ENCODE peak calls at places on chromosomes 6 and 20, in seven cellular contexts. N is A549, W is K562, G is upper lobe of left lung, C is esophagus muscularis mucosa, K is sigmoid colon, Z is ovary. U is an unnamed sample. For H3K4me1, the result is how much of the 10 kb centered on the place peaks cover.

GRCh38 chr6:120844084-120844483 is 490.2 kb downstream of the TBC1D32 start:
- DNase-seq in N (no peak), W (no peak), G (no peak), C (no peak), K (no peak), Z (no peak), U (no peak)

GRCh38 chr6:28586273-28586672 is 60.6 kb downstream of the GPX5 start:
- DNase-seq in N (no peak), W (no peak), G (no peak), C (no peak), K (no peak), Z (no peak), U (no peak)

GRCh38 chr6:90397929-90398674 is 101.5 kb upstream of the BACH2 start:
- DNase-seq in N (peak), W (no peak), G (no peak), C (no peak), K (no peak), Z (no peak), U (no peak)

GRCh38 chr20:36462440-36463211 is 78.7 kb upstream of the MYL9 start:
- DNase-seq in N (no peak), W (peak), G (peak), C (no peak), K (peak), Z (peak), U (peak)

GRCh38 chr20:57672164-57672563 is 37.7 kb downstream of the PMEPA1 start:
- DNase-seq in N (no peak), W (no peak), G (peak), C (no peak), K (peak), Z (peak), U (no peak)

GRCh38 chr20:48879609-48880008 is 41.9 kb upstream of the ARFGEF2 start:
- DNase-seq in N (no peak), W (no peak), G (no peak), C (no peak), K (no peak), Z (no peak), U (no peak)

GRCh38 chr20:46757754-46758678 is 48.6 kb downstream of the SLC2A10 start:
- DNase-seq in N (peak), W (peak), G (no peak), C (no peak), K (no peak), Z (peak), U (peak)

GRCh38 chr6:43604174-43604573 is 24.9 kb downstream of the GTPBP2 start:
- DNase-seq in N (no peak), W (no peak), G (no peak), C (no peak), K (no peak), Z (no peak), U (no peak)

GRCh38 chr20:63979549-63980316 is at the start of gene SAMD10:
- DNase-seq in N (no peak), W (peak), G (peak), C (no peak), K (no peak), Z (no peak), U (peak)

GRCh38 chr6:52416629-52417151 is 3.5 kb upstream of the EFHC1 start:
- DNase-seq in N (peak), W (peak), G (no peak), C (no peak), K (no peak), Z (no peak), U (no peak)

GRCh38 chr6:143370972-143371371 is 79.5 kb downstream of the ADAT2 start:
- DNase-seq in N (no peak), W (no peak), G (no peak), C (no peak), K (no peak), Z (no peak), U (no peak)

GRCh38 chr6:143155681-143156080 is 95.0 kb downstream of the AIG1 start:
- DNase-seq in N (no peak), W (no peak), G (no peak), C (no peak), K (no peak), Z (no peak), U (no peak)

GRCh38 chr6:129500958-129501381 is 209.0 kb downstream of the ARHGAP18 start:
- DNase-seq in N (peak), W (peak), G (no peak), C (no peak), K (no peak), Z (no peak), U (no peak)

GRCh38 chr6:45021652-45022051 is 306.5 kb upstream of the RUNX2 start:
- DNase-seq in N (no peak), W (no peak), G (no peak), C (no peak), K (no peak), Z (no peak), U (no peak)

GRCh38 chr6:46325561-46326525 is 155.1 kb upstream of the ENPP5 start:
- DNase-seq in N (no peak), W (no peak), G (peak), C (no peak), K (no peak), Z (peak), U (no peak)

GRCh38 chr6:40604082-40604481 is 16.9 kb upstream of the LRFN2 start:
- DNase-seq in N (no peak), W (no peak), G (no peak), C (no peak), K (no peak), Z (no peak), U (no peak)

GRCh38 chr6:152981989-152982767 is 663 bp downstream of the FBXO5 start:
- DNase-seq in N (no peak), W (peak), G (peak), C (no peak), K (peak), Z (peak), U (peak)

GRCh38 chr6:119887671-119888070 is 538.1 kb upstream of the MAN1A1 start:
- DNase-seq in N (no peak), W (no peak), G (no peak), C (no peak), K (no peak), Z (no peak), U (no peak)

GRCh38 chr20:13041574-13042457 is 33.0 kb downstream of the SPTLC3 start:
- DNase-seq in N (no peak), W (no peak), G (no peak), C (no peak), K (no peak), Z (no peak), U (no peak)

GRCh38 chr20:11544029-11544678 is 373.5 kb upstream of the BTBD3 start:
- DNase-seq in N (peak), W (peak), G (no peak), C (no peak), K (no peak), Z (peak), U (peak)

GRCh38 chr20:21509079-21509596 is 4.7 kb downstream of the NKX2-2 start:
- DNase-seq in N (no peak), W (no peak), G (no peak), C (no peak), K (no peak), Z (no peak), U (no peak)

GRCh38 chr6:126176266-126176665 is 163.6 kb upstream of the CENPW start:
- DNase-seq in N (peak), W (peak), G (no peak), C (no peak), K (no peak), Z (no peak), U (no peak)

GRCh38 chr6:91081452-91082067 is 494.7 kb upstream of the MAP3K7 start:
- DNase-seq in N (peak), W (peak), G (no peak), C (no peak), K (no peak), Z (no peak), U (no peak)

GRCh38 chr20:50187403-50188051 is 3.1 kb upstream of the CEBPB start:
- DNase-seq in N (peak), W (peak), G (no peak), C (no peak), K (peak), Z (peak), U (peak)

GRCh38 chr6:52415917-52416628 is 4.1 kb upstream of the EFHC1 start:
- DNase-seq in N (no peak), W (peak), G (no peak), C (no peak), K (no peak), Z (no peak), U (no peak)

GRCh38 chr6:79913369-79913768 is 34.0 kb downstream of the ELOVL4 start:
- DNase-seq in N (no peak), W (no peak), G (no peak), C (no peak), K (no peak), Z (no peak), U (peak)

DNA sequence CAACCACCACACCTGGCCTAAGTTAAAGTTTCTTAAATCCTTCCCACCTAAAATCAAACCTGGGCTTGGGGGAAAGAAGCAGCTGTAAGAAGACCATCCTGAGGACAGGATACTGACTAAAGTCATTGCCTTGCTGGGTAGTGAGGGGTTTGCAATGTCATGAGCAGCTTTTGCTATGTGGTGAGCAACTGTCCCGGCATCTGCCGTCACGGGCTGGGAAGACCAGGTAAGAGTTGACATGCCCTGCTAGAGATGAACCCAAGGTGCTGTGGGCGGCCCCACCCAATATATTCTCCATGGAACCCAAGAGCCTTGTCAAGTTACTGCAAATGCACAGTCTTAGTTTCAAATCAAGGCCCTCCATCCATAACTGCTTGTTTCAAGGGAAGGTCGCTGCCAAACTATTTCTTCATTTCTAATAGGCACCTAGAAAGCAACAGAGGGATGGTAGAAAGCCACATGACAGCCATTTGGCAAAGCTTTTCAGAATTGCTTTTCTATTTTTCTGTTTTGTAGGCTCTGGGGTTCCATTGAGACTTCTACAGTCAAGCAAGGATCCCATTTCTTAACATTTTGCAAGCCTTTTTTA is 357.8 kb upstream of the JARID2 start:
- DNase-seq in N (no peak), W (no peak), G (no peak), C (no peak), K (no peak), Z (no peak), U (no peak)
- H3K27ac ChIP-seq in N (no peak), W (no peak), G (no peak), C (no peak), K (no peak), Z (no peak), U (no peak)

DNA sequence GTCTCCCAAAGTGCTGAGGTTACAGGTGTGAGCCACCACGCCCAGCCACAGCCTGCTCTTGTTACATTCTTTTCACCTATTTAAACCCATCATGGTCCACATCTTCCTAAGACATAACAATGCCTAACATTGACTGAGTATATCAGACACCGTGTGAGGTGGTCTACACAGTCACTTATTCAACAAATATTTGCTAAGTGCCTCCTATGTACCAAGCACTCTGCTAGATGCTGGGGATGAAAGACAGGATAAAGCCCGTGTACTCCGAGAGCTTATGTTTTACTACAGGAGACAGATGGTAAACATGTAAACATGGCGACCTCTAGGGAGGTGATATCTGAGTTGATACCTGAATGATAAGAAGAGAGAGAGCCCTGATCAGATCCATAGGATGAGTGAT is 12.7 kb downstream of the BCL2L1 start:
- DNase-seq in N (no peak), W (no peak), G (no peak), C (no peak), K (peak), Z (no peak), U (no peak)
- H3K4me1 ChIP-seq in N (half or more), W (half or more), G (half or more), C (half or more), K (half or more), Z (under half), U (half or more)

GRCh38 chr6:14110001-14110818 is 7.4 kb upstream of the CD83 start:
- DNase-seq in N (no peak), W (peak), G (no peak), C (no peak), K (no peak), Z (no peak), U (no peak)
- TF ChIP-seq EP300 in N (no peak), W (peak), G (no peak), C (no peak), K (no peak), Z (no peak), U (no peak)

GRCh38 chr6:88728756-88729155 is 234.7 kb downstream of the RNGTT start:
- DNase-seq in N (no peak), W (no peak), G (no peak), C (no peak), K (no peak), Z (no peak), U (no peak)

GRCh38 chr6:88722691-88723090 is 240.7 kb downstream of the RNGTT start:
- DNase-seq in N (no peak), W (no peak), G (no peak), C (no peak), K (no peak), Z (no peak), U (no peak)

GRCh38 chr6:88730602-88731001 is 232.8 kb downstream of the RNGTT start:
- DNase-seq in N (peak), W (no peak), G (no peak), C (no peak), K (no peak), Z (no peak), U (no peak)

DNA sequence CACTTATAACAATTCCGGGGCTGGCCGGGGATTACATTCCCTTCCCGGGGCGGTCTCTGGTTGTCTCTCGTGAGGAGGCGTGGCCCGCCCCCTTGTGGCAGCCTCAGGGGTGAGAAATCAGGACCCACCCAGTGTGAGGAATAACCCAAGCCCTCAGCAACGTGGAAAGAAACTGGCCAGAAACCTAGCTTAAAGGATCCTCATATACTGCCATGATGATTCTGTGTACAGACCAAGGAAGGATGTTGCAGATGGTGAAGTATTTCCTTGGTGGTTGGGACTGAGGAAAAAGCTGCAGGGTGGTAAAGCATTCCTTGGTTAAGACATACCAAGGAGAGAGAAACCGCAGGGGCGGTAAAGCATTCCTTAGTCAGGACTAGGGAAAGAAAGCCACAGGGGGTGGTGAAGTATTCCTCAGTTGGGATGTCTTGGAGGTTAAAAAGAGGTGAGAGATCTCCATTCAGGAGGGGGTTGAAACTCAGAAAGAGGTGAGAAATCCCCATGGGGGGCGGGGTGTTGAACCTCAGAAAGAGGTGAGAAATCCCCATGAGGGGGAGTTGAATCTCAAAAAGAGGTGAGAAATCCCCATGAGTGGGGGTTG is 238.2 kb downstream of the RNGTT start:
- DNase-seq in N (no peak), W (peak), G (peak), C (no peak), K (no peak), Z (peak), U (no peak)
- H3K27ac ChIP-seq in N (no peak), W (no peak), G (no peak), C (no peak), K (no peak), Z (no peak), U (no peak)

U was measured in transverse colon.